ENCODE peak calls at places on chromosome 20, in ten cellular contexts. R is activated T-cell treated with anti-CD3 and anti-CD28 coated beads, Interleukin-2, amount 50 U/mL, for 48 hours; B is heart right ventricle; C is HCT116; S is anterior cingulate cortex; Y is EH; Q is activated naive CD8-positive, alpha-beta T cell treated with anti-CD3 and anti-CD28 coated beads for 36 hours; A is posterior vena cava; K is central memory CD8-positive, alpha-beta T cell; U is iPS DF 19.7. V is an unnamed sample.
A peak's percentile ranks its signal among the peaks of the same experiment; 100 is the strongest.

GRCh38 chr20:36644713-36645109 is 1.3 kb downstream of the SLA2 start:
- DNase-seq in B (no peak), C (no peak), Y (no peak), A (peak; percentile 15), S (no peak), K (no peak), U (no peak), Q (peak; percentile 62), R (no peak), V (no peak)

GRCh38 chr20:18266282-18266681 is 22.0 kb upstream of the ZNF133 start:
- DNase-seq in Q (no peak), Y (no peak), R (no peak), A (no peak), C (no peak), K (no peak), S (no peak), U (no peak), B (no peak), V (no peak)

GRCh38 chr20:845226-845868 is 11.8 kb downstream of the FAM110A start:
- DNase-seq in B (peak; percentile 23), Q (peak; percentile 15), U (no peak), A (peak; percentile 79), Y (no peak), K (no peak), C (no peak), S (no peak), R (peak; percentile 49), V (no peak)

GRCh38 chr20:48326868-48327267 is 500.9 kb downstream of the PREX1 start:
- DNase-seq in B (peak; percentile 42), S (no peak), Q (no peak), R (no peak), U (no peak), A (no peak), Y (no peak), C (no peak), K (no peak), V (no peak)

GRCh38 chr20:53839423-53840176 is 230.8 kb downstream of the BCAS1 start:
- DNase-seq in A (no peak), Y (no peak), S (no peak), R (peak; percentile 59), B (peak; percentile 24), U (no peak), K (peak; percentile 40), C (no peak), Q (peak; percentile 65), V (peak; percentile 63)

GRCh38 chr20:57568088-57568896 is 7.4 kb downstream of the PCK1 start:
- DNase-seq in R (no peak), U (no peak), Y (no peak), S (no peak), K (no peak), Q (no peak), A (peak; percentile 58), B (no peak), C (no peak), V (no peak)

GRCh38 chr20:64115171-64115911 is 8.0 kb upstream of the NPBWR2 start:
- DNase-seq in A (peak; percentile 66), C (no peak), U (no peak), R (peak; percentile 11), S (no peak), B (no peak), K (peak; percentile 10), Y (no peak), Q (no peak), V (no peak)

GRCh38 chr20:36572701-36573102 is 695 bp upstream of the TGIF2 start:
- DNase-seq in Q (peak; percentile 76), S (no peak), C (no peak), R (peak; percentile 85), U (no peak), A (no peak), B (no peak), Y (peak; percentile 53), K (no peak), V (no peak)

GRCh38 chr20:37545516-37545915 is 17.8 kb upstream of the BLCAP start:
- DNase-seq in R (no peak), Y (no peak), K (no peak), A (no peak), S (no peak), C (no peak), B (no peak), U (no peak), Q (no peak), V (no peak)

V was measured in naive B cell.